ENCODE peak calls at places on chromosomes 7 and 10, in five cellular contexts. X is H1, F is body of pancreas, B is prostate gland, J is transverse colon. A is an unnamed sample. For H3K27me3, the result is how much of the 10 kb centered on the place peaks cover.

GRCh38 chr10:58414270-58415041 is 29.2 kb downstream of the TFAM start:
- DNase-seq in F (no peak), X (no peak), B (no peak), J (no peak), A (no peak)

GRCh38 chr10:60569681-60570080 is 180.0 kb upstream of the ANK3 start:
- DNase-seq in X (no peak), F (no peak), J (no peak), B (no peak), A (no peak)

GRCh38 chr10:10626734-10627133 is 390.9 kb upstream of the CELF2 start:
- DNase-seq in B (no peak), J (no peak), F (no peak), X (no peak), A (no peak)

GRCh38 chr10:7426349-7426748 is 15.5 kb upstream of the SFMBT2 start:
- DNase-seq in B (no peak), X (no peak), J (no peak), F (no peak), A (no peak)

GRCh38 chr10:119420950-119421875 is 121.3 kb downstream of the RGS10 start:
- DNase-seq in B (no peak), X (no peak), F (no peak), J (no peak), A (no peak)

GRCh38 chr7:91127974-91128373 is 136.3 kb upstream of the FZD1 start:
- DNase-seq in F (no peak), J (no peak), B (no peak), X (no peak), A (no peak)

GRCh38 chr10:89702121-89702480 is 711 bp downstream of the KIF20B start:
- DNase-seq in F (no peak), J (no peak), X (no peak), B (no peak), A (no peak)

GRCh38 chr10:48306870-48307531 is 524 bp downstream of the MAPK8 start:
- DNase-seq in B (peak), X (no peak), J (peak), F (peak), A (peak)

GRCh38 chr10:77875730-77876129 is 50.8 kb downstream of the DLG5 start:
- DNase-seq in B (no peak), X (no peak), J (no peak), F (no peak), A (no peak)

GRCh38 chr10:58457761-58458616 is 54.7 kb upstream of the BICC1 start:
- DNase-seq in B (no peak), J (peak), F (no peak), X (no peak), A (peak)

GRCh38 chr10:27899058-27899457 is 99.8 kb downstream of the ODAD2 start:
- DNase-seq in X (no peak), F (no peak), J (no peak), B (no peak), A (no peak)

GRCh38 chr7:117132385-117133120 is 179.3 kb downstream of the ST7 start:
- DNase-seq in J (no peak), X (no peak), F (no peak), B (no peak), A (no peak)

GRCh38 chr7:31129067-31129466 is 77.0 kb downstream of the ADCYAP1R1 start:
- DNase-seq in X (no peak), F (no peak), B (no peak), J (no peak), A (no peak)

GRCh38 chr7:158740013-158740656 is 35.5 kb upstream of the NCAPG2 start:
- DNase-seq in J (peak), X (no peak), F (no peak), B (no peak), A (no peak)

GRCh38 chr7:96410440-96410839 is 88.5 kb upstream of the SLC25A13 start:
- DNase-seq in F (no peak), X (no peak), B (no peak), J (no peak), A (no peak)

GRCh38 chr10:48274636-48275035 is at the start of gene FRMPD2:
- DNase-seq in F (no peak), B (no peak), J (no peak), X (no peak), A (no peak)

GRCh38 chr7:101121996-101122932 is 4.6 kb upstream of the SERPINE1 start:
- DNase-seq in X (peak), J (peak), B (no peak), F (peak), A (peak)

GRCh38 chr7:69871213-69871885 is 273.1 kb downstream of the AUTS2 start:
- DNase-seq in X (no peak), B (no peak), J (no peak), F (no peak), A (no peak)

GRCh38 chr10:33009244-33010131 is 51.5 kb upstream of the ITGB1 start:
- DNase-seq in J (no peak), F (no peak), X (no peak), B (no peak), A (no peak)

GRCh38 chr10:80075781-80076180 is 2.7 kb upstream of the TMEM254 start:
- DNase-seq in F (no peak), B (no peak), X (no peak), J (no peak), A (no peak)

GRCh38 chr7:127532736-127533135 is 52.7 kb downstream of the GCC1 start:
- DNase-seq in X (no peak), J (no peak), B (no peak), F (no peak), A (no peak)

GRCh38 chr7:22356855-22357310 is at the start of gene RAPGEF5:
- DNase-seq in B (peak), X (no peak), F (peak), J (peak), A (peak)

GRCh38 chr7:42493436-42494198 is 256.6 kb upstream of the GLI3 start:
- DNase-seq in B (peak), X (peak), F (peak), J (peak), A (peak)

GRCh38 chr7:78139335-78139734 is 340.8 kb downstream of the PHTF2 start:
- DNase-seq in F (no peak), X (no peak), J (no peak), B (no peak), A (no peak)

GRCh38 chr10:111347386-111348005 is 270.7 kb downstream of the ADRA2A start:
- DNase-seq in F (peak), X (no peak), J (peak), B (peak), A (no peak)

GRCh38 chr10:91104185-91105041 is 116.0 kb upstream of the PCGF5 start:
- DNase-seq in F (no peak), J (no peak), X (no peak), B (no peak), A (no peak)

GRCh38 chr10:127576751-127577161 is 27.6 kb downstream of the NPS start:
- DNase-seq in X (no peak), J (no peak), F (no peak), B (no peak), A (no peak)

GRCh38 chr7:1914321-1914720 is 244.2 kb downstream of the ELFN1 start:
- DNase-seq in J (no peak), X (no peak), B (no peak), F (no peak), A (no peak)

GRCh38 chr7:108723343-108723957 is 153.8 kb downstream of the DNAJB9 start:
- DNase-seq in F (no peak), B (no peak), X (no peak), J (no peak), A (no peak)

GRCh38 chr7:150972094-150972493 is 6.0 kb downstream of the KCNH2 start:
- DNase-seq in J (peak), X (no peak), B (no peak), F (no peak), A (no peak)

GRCh38 chr10:36094091-36094490 is 452.0 kb upstream of the FZD8 start:
- DNase-seq in F (no peak), J (no peak), X (no peak), B (no peak), A (no peak)

GRCh38 chr7:1814089-1814811 is 144.2 kb downstream of the ELFN1 start:
- DNase-seq in F (no peak), B (no peak), J (no peak), X (no peak), A (no peak)

GRCh38 chr7:30548762-30549344 is 44.2 kb upstream of the GGCT start:
- DNase-seq in X (no peak), B (peak), J (peak), F (peak), A (peak)

GRCh38 chr7:120738816-120739215 is 119.1 kb downstream of the TSPAN12 start:
- DNase-seq in X (no peak), B (no peak), J (no peak), F (no peak), A (no peak)

GRCh38 chr10:116444527-116445142 is 17.0 kb downstream of the PNLIPRP3 start:
- DNase-seq in B (no peak), F (peak), J (no peak), X (no peak), A (no peak)

GRCh38 chr7:1557006-1557405 is 1.0 kb upstream of the TMEM184A start:
- DNase-seq in F (no peak), B (no peak), J (no peak), X (no peak), A (no peak)

GRCh38 chr7:44375236-44375699 is 49.9 kb upstream of the CAMK2B start:
- DNase-seq in J (no peak), X (no peak), F (no peak), B (no peak), A (no peak)

GRCh38 chr7:156898938-156899337 is 6.0 kb upstream of the LMBR1 start:
- DNase-seq in X (no peak), F (no peak), J (no peak), B (no peak), A (no peak)

GRCh38 chr10:89019589-89020327 is 29.2 kb downstream of the FAS start:
- DNase-seq in F (no peak), B (no peak), J (no peak), X (no peak), A (no peak)

GRCh38 chr7:102395620-102395957 is 574 bp upstream of the PRKRIP1 start:
- DNase-seq in B (no peak), J (no peak), F (no peak), X (no peak), A (no peak)

GRCh38 chr7:102395958-102396709 is at the start of gene PRKRIP1:
- DNase-seq in F (peak), J (peak), B (peak), X (peak), A (peak)

GRCh38 chr7:102393467-102393866 is 2.7 kb upstream of the PRKRIP1 start:
- DNase-seq in J (no peak), B (no peak), F (no peak), X (no peak), A (no peak)

GRCh38 chr7:102398543-102398942 is 2.4 kb downstream of the PRKRIP1 start:
- DNase-seq in F (no peak), B (no peak), J (no peak), X (no peak), A (no peak)

GRCh38 chr7:102396710-102397019 is 502 bp downstream of the PRKRIP1 start:
- DNase-seq in X (no peak), J (no peak), F (no peak), B (no peak), A (no peak)
- TF ChIP-seq POLR2A in X (peak), J (no peak), F (no peak), B (no peak), A (no peak)

DNA sequence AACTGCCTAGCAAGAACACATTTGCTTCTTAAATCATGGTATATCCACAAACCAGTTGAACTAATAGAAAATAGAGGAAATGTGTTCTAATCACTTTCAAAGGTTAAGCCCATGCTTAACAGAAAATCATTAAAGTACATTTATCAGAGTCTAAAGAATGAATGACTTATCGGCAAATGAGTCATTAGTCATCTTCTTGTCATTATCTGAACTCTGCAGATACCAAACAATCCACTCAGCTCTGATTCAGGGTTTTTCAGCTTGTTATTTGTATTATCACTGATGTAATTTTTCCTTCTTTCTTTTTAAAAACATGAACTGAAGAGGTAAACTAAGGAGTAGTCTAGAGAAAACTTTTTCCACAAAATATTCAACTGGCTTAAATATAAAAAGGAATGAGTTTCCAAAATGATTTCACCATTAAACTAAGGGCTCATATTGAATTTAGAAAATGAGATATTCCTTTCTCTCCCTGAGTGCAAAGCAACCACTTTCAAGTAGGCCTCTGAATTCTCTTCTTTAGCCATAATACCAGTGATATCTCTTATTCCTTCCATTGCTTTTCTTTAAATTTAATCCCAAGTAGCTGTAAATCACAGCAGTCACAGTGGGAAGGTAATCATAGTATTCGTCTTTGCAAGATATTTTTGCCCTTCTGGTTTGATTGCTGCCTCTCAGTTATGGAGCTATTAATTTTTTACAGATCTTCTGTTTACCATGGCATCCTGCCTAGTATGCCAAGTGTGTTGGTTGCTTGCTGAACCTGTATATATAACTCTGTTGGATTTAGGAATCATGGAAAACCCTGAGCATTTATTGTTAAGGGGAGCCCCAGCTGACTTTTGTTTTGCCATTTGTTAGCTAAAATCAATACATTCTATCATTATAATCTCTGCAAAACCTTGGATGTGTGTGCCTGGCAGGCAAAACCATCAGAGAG is 125.1 kb downstream of the THSD7A start:
- DNase-seq in B (peak), J (peak), X (no peak), F (peak), A (no peak)
- H3K27me3 ChIP-seq in B (under half), J (under half), X (under half), F (under half), A (under half)

DNA sequence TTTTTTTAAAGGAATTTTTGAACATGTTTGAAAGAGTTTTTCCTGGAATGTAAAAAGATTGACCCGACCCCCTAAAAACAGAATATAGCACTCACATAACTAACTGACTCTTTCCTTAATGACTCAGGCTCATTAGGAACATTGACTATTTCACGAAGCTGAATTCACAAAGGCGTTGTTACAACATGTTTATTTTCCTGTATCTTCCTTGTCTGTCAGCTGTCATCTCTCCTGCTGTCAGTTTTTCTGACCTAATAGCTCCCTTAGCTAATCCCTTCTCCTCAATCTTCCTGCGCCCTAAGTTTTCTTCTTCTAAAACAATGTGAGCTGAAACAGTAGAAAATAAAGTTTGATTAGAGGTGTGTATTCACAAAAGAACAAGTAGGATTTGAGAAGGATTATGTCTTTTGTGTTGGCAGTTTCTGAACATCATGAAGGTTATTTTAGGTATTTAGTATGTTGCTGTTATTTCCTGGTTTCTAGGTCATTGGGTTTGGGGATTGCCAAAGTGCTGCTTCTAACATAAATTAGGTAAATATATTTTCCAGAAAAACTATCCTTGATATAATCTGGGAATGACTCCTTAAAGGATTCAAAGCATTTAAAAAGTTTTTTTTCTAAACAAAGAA is 4.6 kb upstream of the MDFIC start:
- DNase-seq in F (no peak), J (no peak), X (no peak), B (no peak), A (no peak)
- TF ChIP-seq POLR2A in F (no peak), J (no peak), X (no peak), B (no peak), A (no peak)

DNA sequence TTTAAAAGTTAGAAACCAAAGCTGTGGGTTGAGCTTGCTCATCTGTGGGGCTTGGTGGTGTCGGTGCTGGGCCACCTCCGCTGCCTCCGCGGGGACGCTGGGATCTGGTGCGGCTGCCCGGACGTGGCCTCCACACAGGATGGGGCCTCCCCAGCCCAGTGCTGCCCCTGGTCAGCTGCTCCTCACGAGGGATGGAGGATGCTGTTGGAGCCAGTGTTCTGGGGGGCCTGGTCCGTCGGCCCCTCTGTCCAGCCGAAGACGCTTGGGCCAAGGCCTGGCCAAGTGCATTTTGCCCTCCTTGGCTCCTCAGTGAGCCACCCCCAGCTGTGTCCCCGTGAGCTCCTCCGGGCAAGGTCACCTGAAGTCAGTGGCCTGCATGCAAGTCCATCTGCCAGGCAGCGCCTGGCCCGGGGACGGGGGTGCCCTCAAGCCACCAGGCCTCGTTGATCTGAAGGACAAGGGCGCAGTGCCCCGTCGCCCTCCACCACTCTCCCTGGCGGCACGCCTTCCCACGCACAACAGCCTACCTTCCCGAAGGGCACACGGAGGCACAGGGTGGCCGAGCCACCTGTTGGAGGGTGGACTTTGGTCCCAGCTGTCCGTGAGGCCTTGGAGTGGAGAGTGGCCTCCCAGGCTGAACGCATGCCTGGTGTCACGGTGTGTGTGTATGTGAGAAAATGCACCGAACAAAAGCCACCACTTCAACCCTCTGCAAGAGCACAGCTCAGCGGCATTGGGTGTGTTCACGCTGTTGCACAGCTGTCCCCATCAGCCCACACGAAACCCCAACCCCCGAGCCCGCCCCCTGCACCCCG is 27.3 kb downstream of the KNDC1 start:
- DNase-seq in J (no peak), F (no peak), B (no peak), X (no peak), A (no peak)
- H3K27me3 ChIP-seq in J (under half), F (under half), B (under half), X (under half), A (under half)

GRCh38 chr7:134362587-134363483 is 46.1 kb upstream of the SLC35B4 start:
- DNase-seq in J (no peak), F (no peak), X (no peak), B (no peak), A (no peak)
- TF ChIP-seq POLR2A in J (no peak), F (no peak), X (no peak), B (no peak), A (no peak)

A was measured in Peyer's patch.